ENCODE peak calls at places on chromosomes 16 and 17, in five cellular contexts. W is AG04450, E is skeletal muscle cell, Y is spleen, L is T-helper 9 cell. P is an unnamed sample.

GRCh38 chr17:47621293-47622178 is 28.2 kb upstream of the KPNB1 start:
- DNase-seq in Y (no peak), W (peak), L (no peak), E (peak), P (peak)

GRCh38 chr17:27540300-27541105 is 84.3 kb downstream of the KSR1 start:
- DNase-seq in Y (peak), L (no peak), E (peak), W (peak), P (peak)

GRCh38 chr17:40075216-40076100 is 12.7 kb downstream of the THRA start:
- DNase-seq in L (peak), W (no peak), E (no peak), Y (peak), P (no peak)

GRCh38 chr16:52573365-52574104 is 26.6 kb upstream of the TOX3 start:
- DNase-seq in E (no peak), W (no peak), Y (no peak), L (no peak), P (no peak)

GRCh38 chr17:21005803-21006202 is 37.0 kb downstream of the USP22 start:
- DNase-seq in L (no peak), Y (peak), W (no peak), E (no peak), P (no peak)

GRCh38 chr17:27296427-27296979 is 2.6 kb downstream of the WSB1 start:
- DNase-seq in Y (no peak), E (no peak), L (no peak), W (peak), P (no peak)

GRCh38 chr16:262121-262745 is 13.5 kb downstream of the RGS11 start:
- DNase-seq in E (no peak), Y (no peak), W (no peak), L (no peak), P (no peak)

GRCh38 chr16:16154292-16154951 is 68.9 kb downstream of the ABCC6 start:
- DNase-seq in Y (no peak), L (no peak), E (no peak), W (no peak), P (no peak)

GRCh38 chr16:48366165-48367093 is 18.8 kb downstream of the SIAH1 start:
- DNase-seq in L (peak), W (peak), E (peak), Y (no peak), P (peak)

GRCh38 chr16:85157372-85157771 is 45.1 kb upstream of the CIBAR2 start:
- DNase-seq in E (no peak), L (no peak), W (no peak), Y (no peak), P (no peak)

GRCh38 chr16:20216818-20217217 is 110.5 kb downstream of the GP2 start:
- DNase-seq in E (no peak), L (no peak), W (no peak), Y (no peak), P (no peak)

GRCh38 chr17:8941520-8941919 is 24.0 kb downstream of the PIK3R5 start:
- DNase-seq in L (peak), Y (peak), E (no peak), W (no peak), P (no peak)

GRCh38 chr17:35167046-35167445 is 19.4 kb downstream of the UNC45B start:
- DNase-seq in L (no peak), W (no peak), Y (no peak), E (no peak), P (no peak)

GRCh38 chr16:72985148-72985882 is 62.6 kb downstream of the ZFHX3 start:
- DNase-seq in W (no peak), L (no peak), E (peak), Y (no peak), P (no peak)

GRCh38 chr16:51408357-51408756 is 257.3 kb upstream of the SALL1 start:
- DNase-seq in Y (no peak), E (peak), W (no peak), L (no peak), P (no peak)

GRCh38 chr17:81119223-81120148 is 45.8 kb upstream of the PVALEF start:
- DNase-seq in L (peak), E (peak), Y (peak), W (peak), P (peak)

GRCh38 chr16:72083778-72084404 is 9.5 kb downstream of the TXNL4B start:
- DNase-seq in W (no peak), L (no peak), E (no peak), Y (no peak), P (no peak)

GRCh38 chr16:69404275-69404805 is 18.5 kb upstream of the TERF2 start:
- DNase-seq in W (no peak), L (no peak), E (no peak), Y (no peak), P (no peak)

GRCh38 chr16:16073884-16074781 is 124.7 kb downstream of the ABCC1 start:
- DNase-seq in Y (no peak), E (peak), L (no peak), W (peak), P (no peak)

GRCh38 chr17:74260525-74260850 is 13.5 kb upstream of the DNAI2 start:
- DNase-seq in L (no peak), E (no peak), Y (no peak), W (no peak), P (no peak)

GRCh38 chr16:2008631-2009301 is 855 bp downstream of the ZNF598 start:
- DNase-seq in W (no peak), Y (peak), L (no peak), E (no peak), P (no peak)

GRCh38 chr16:57690782-57691471 is 3.7 kb upstream of the DRC7 start:
- DNase-seq in L (no peak), E (no peak), W (no peak), Y (peak), P (no peak)

GRCh38 chr16:54006693-54007092 is 279.9 kb downstream of the IRX3 start:
- DNase-seq in W (no peak), L (no peak), E (no peak), Y (no peak), P (no peak)

GRCh38 chr17:17910060-17910459 is 62.1 kb downstream of the TOM1L2 start:
- DNase-seq in E (no peak), W (no peak), L (no peak), Y (no peak), P (no peak)

GRCh38 chr16:49952386-49952785 is 72.6 kb upstream of the CNEP1R1 start:
- DNase-seq in L (no peak), E (no peak), W (no peak), Y (no peak), P (no peak)